ENCODE peak calls at places on chromosomes 2 and 18, in five cellular contexts. One of them, this sample, is unnamed. For H3K4me1, the result is how much of the 10 kb centered on the place peaks cover.

GRCh38 chr2:15889800-15890498 is 50.4 kb upstream of the MYCN start:
- DNase-seq in neural progenitor cell: no peak
- DNase-seq in PC-3: no peak
- DNase-seq in OCI-LY7: no peak
- DNase-seq in SK-N-SH: no peak
- DNase-seq in this sample: no peak

GRCh38 chr2:127044165-127044718 is 62.7 kb downstream of the BIN1 start:
- DNase-seq in PC-3: no peak
- DNase-seq in OCI-LY7: no peak
- DNase-seq in SK-N-SH: no peak
- DNase-seq in neural progenitor cell: no peak
- DNase-seq in this sample: no peak

GRCh38 chr2:207239222-207239674 is 73.5 kb upstream of the KLF7 start:
- DNase-seq in PC-3: peak
- DNase-seq in SK-N-SH: no peak
- DNase-seq in OCI-LY7: no peak
- DNase-seq in neural progenitor cell: no peak
- DNase-seq in this sample: no peak

GRCh38 chr2:22626621-22627020 is 758.4 kb upstream of the KLHL29 start:
- DNase-seq in OCI-LY7: peak
- DNase-seq in SK-N-SH: no peak
- DNase-seq in PC-3: no peak
- DNase-seq in neural progenitor cell: peak
- DNase-seq in this sample: no peak

GRCh38 chr2:12498703-12499102 is 218.0 kb upstream of the TRIB2 start:
- DNase-seq in neural progenitor cell: no peak
- DNase-seq in SK-N-SH: no peak
- DNase-seq in PC-3: peak
- DNase-seq in OCI-LY7: no peak
- DNase-seq in this sample: no peak

GRCh38 chr2:176830362-176830761 is 382.2 kb upstream of the HNRNPA3 start:
- DNase-seq in OCI-LY7: peak
- DNase-seq in PC-3: peak
- DNase-seq in SK-N-SH: peak
- DNase-seq in neural progenitor cell: peak
- DNase-seq in this sample: no peak

GRCh38 chr2:172090044-172090946 is 5.0 kb downstream of the DLX1 start:
- DNase-seq in neural progenitor cell: peak
- DNase-seq in SK-N-SH: peak
- DNase-seq in OCI-LY7: no peak
- DNase-seq in PC-3: no peak
- DNase-seq in this sample: no peak

GRCh38 chr2:141994066-141994465 is 136.8 kb downstream of the LRP1B start:
- DNase-seq in neural progenitor cell: no peak
- DNase-seq in SK-N-SH: no peak
- DNase-seq in OCI-LY7: no peak
- DNase-seq in PC-3: peak
- DNase-seq in this sample: no peak

GRCh38 chr2:172582656-172583055 is 26.8 kb downstream of the PDK1 start:
- DNase-seq in OCI-LY7: no peak
- DNase-seq in SK-N-SH: no peak
- DNase-seq in PC-3: no peak
- DNase-seq in neural progenitor cell: no peak
- DNase-seq in this sample: no peak

GRCh38 chr2:2328847-2329246 is 2.2 kb downstream of the MYT1L start:
- DNase-seq in neural progenitor cell: peak
- DNase-seq in PC-3: peak
- DNase-seq in OCI-LY7: no peak
- DNase-seq in SK-N-SH: no peak
- DNase-seq in this sample: no peak

GRCh38 chr2:105872142-105872728 is 127.5 kb downstream of the NCK2 start:
- DNase-seq in SK-N-SH: no peak
- DNase-seq in PC-3: no peak
- DNase-seq in OCI-LY7: no peak
- DNase-seq in neural progenitor cell: no peak
- DNase-seq in this sample: no peak

GRCh38 chr2:173589604-173590277 is 235.1 kb downstream of the CDCA7 start:
- DNase-seq in SK-N-SH: no peak
- DNase-seq in neural progenitor cell: no peak
- DNase-seq in OCI-LY7: no peak
- DNase-seq in PC-3: peak
- DNase-seq in this sample: no peak

GRCh38 chr2:5076599-5076998 is 615.6 kb upstream of the SOX11 start:
- DNase-seq in neural progenitor cell: peak
- DNase-seq in SK-N-SH: no peak
- DNase-seq in PC-3: peak
- DNase-seq in OCI-LY7: no peak
- DNase-seq in this sample: no peak

GRCh38 chr2:170739048-170739447 is 23.9 kb downstream of the SP5 start:
- DNase-seq in SK-N-SH: no peak
- DNase-seq in PC-3: peak
- DNase-seq in OCI-LY7: no peak
- DNase-seq in neural progenitor cell: no peak
- DNase-seq in this sample: no peak

GRCh38 chr2:224039080-224039769 is at the start of gene SERPINE2:
- DNase-seq in neural progenitor cell: peak
- DNase-seq in SK-N-SH: peak
- DNase-seq in OCI-LY7: no peak
- DNase-seq in PC-3: peak
- DNase-seq in this sample: peak

GRCh38 chr18:59718108-59719057 is 21.2 kb upstream of the CCBE1 start:
- DNase-seq in OCI-LY7: no peak
- DNase-seq in PC-3: peak
- DNase-seq in SK-N-SH: peak
- DNase-seq in neural progenitor cell: no peak
- DNase-seq in this sample: no peak

GRCh38 chr2:188811522-188811921 is 162.7 kb upstream of the COL3A1 start:
- DNase-seq in OCI-LY7: no peak
- DNase-seq in SK-N-SH: no peak
- DNase-seq in PC-3: peak
- DNase-seq in neural progenitor cell: no peak
- DNase-seq in this sample: no peak

GRCh38 chr2:168350380-168350779 is 103.0 kb upstream of the STK39 start:
- DNase-seq in neural progenitor cell: no peak
- DNase-seq in PC-3: no peak
- DNase-seq in OCI-LY7: no peak
- DNase-seq in SK-N-SH: no peak
- DNase-seq in this sample: no peak

GRCh38 chr2:63648632-63649031 is 59.9 kb downstream of the MDH1 start:
- DNase-seq in PC-3: no peak
- DNase-seq in SK-N-SH: no peak
- DNase-seq in neural progenitor cell: no peak
- DNase-seq in OCI-LY7: no peak
- DNase-seq in this sample: no peak

GRCh38 chr18:78169487-78169886 is 810.1 kb upstream of the SALL3 start:
- DNase-seq in OCI-LY7: no peak
- DNase-seq in PC-3: no peak
- DNase-seq in SK-N-SH: no peak
- DNase-seq in neural progenitor cell: no peak
- DNase-seq in this sample: peak

GRCh38 chr18:40949138-40949949 is 1005.7 kb upstream of the PIK3C3 start:
- DNase-seq in OCI-LY7: no peak
- DNase-seq in neural progenitor cell: no peak
- DNase-seq in PC-3: no peak
- DNase-seq in SK-N-SH: no peak
- DNase-seq in this sample: no peak

GRCh38 chr18:26470011-26470637 is 78.2 kb downstream of the KCTD1 start:
- DNase-seq in neural progenitor cell: peak
- DNase-seq in OCI-LY7: peak
- DNase-seq in SK-N-SH: no peak
- DNase-seq in PC-3: no peak
- DNase-seq in this sample: no peak

GRCh38 chr18:28684746-28685145 is 507.8 kb upstream of the CDH2 start:
- DNase-seq in PC-3: no peak
- DNase-seq in OCI-LY7: no peak
- DNase-seq in neural progenitor cell: no peak
- DNase-seq in SK-N-SH: no peak
- DNase-seq in this sample: no peak

GRCh38 chr18:47754311-47755101 is 176.0 kb downstream of the SMAD2 start:
- DNase-seq in PC-3: peak
- DNase-seq in OCI-LY7: peak
- DNase-seq in SK-N-SH: peak
- DNase-seq in neural progenitor cell: peak
- DNase-seq in this sample: peak

GRCh38 chr2:120397362-120397811 is 51.5 kb downstream of the INHBB start:
- DNase-seq in neural progenitor cell: no peak
- DNase-seq in SK-N-SH: no peak
- DNase-seq in OCI-LY7: no peak
- DNase-seq in PC-3: peak
- DNase-seq in this sample: no peak

GRCh38 chr18:57738078-57738477 is 65.0 kb downstream of the ATP8B1 start:
- DNase-seq in SK-N-SH: no peak
- DNase-seq in PC-3: no peak
- DNase-seq in OCI-LY7: no peak
- DNase-seq in neural progenitor cell: no peak
- DNase-seq in this sample: no peak

GRCh38 chr2:224241812-224242211 is 160.1 kb downstream of the FAM124B start:
- DNase-seq in OCI-LY7: no peak
- DNase-seq in neural progenitor cell: no peak
- DNase-seq in SK-N-SH: no peak
- DNase-seq in PC-3: no peak
- DNase-seq in this sample: no peak

DNA sequence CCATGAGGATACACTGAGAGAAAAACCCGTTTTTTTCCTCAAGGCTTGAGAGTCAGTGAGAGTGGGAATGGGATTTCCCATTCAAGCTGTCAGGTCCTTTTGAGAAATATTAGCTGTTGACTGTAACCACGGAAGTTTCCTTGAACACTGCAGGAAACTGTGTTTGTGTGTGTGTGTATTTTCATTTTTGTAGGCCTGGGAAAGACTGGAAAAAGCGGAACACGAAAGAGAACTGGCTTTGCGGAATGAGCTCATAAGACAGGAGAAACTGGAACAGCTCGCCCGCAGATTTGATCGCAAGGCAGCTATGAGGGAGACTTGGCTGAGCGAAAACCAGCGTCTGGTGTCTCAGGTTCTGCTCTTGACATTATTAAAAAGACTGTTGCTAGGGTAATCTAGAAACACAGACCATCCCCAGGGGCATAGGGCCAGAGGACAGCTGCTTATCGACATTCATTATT is 98.8 kb upstream of the EML6 start:
- DNase-seq in PC-3: no peak
- DNase-seq in OCI-LY7: no peak
- DNase-seq in neural progenitor cell: no peak
- DNase-seq in SK-N-SH: peak
- DNase-seq in this sample: no peak
- TF ChIP-seq EZH2phosphoT487 in PC-3: no peak
- TF ChIP-seq EZH2phosphoT487 in OCI-LY7: no peak
- TF ChIP-seq EZH2phosphoT487 in neural progenitor cell: no peak
- TF ChIP-seq EZH2phosphoT487 in SK-N-SH: no peak
- TF ChIP-seq EZH2phosphoT487 in this sample: no peak

GRCh38 chr18:49838381-49838780 is 25.0 kb upstream of the ACAA2 start:
- DNase-seq in SK-N-SH: no peak
- DNase-seq in neural progenitor cell: no peak
- DNase-seq in OCI-LY7: no peak
- DNase-seq in PC-3: no peak
- DNase-seq in this sample: no peak

GRCh38 chr18:49841236-49842217 is 28.2 kb upstream of the ACAA2 start:
- DNase-seq in OCI-LY7: no peak
- DNase-seq in neural progenitor cell: no peak
- DNase-seq in SK-N-SH: no peak
- DNase-seq in PC-3: no peak
- DNase-seq in this sample: no peak

GRCh38 chr18:49835405-49835804 is 22.1 kb upstream of the ACAA2 start:
- DNase-seq in PC-3: no peak
- DNase-seq in SK-N-SH: no peak
- DNase-seq in OCI-LY7: no peak
- DNase-seq in neural progenitor cell: no peak
- DNase-seq in this sample: no peak

GRCh38 chr18:49837889-49838288 is 24.6 kb upstream of the ACAA2 start:
- DNase-seq in OCI-LY7: no peak
- DNase-seq in neural progenitor cell: no peak
- DNase-seq in PC-3: no peak
- DNase-seq in SK-N-SH: no peak
- DNase-seq in this sample: no peak

DNA sequence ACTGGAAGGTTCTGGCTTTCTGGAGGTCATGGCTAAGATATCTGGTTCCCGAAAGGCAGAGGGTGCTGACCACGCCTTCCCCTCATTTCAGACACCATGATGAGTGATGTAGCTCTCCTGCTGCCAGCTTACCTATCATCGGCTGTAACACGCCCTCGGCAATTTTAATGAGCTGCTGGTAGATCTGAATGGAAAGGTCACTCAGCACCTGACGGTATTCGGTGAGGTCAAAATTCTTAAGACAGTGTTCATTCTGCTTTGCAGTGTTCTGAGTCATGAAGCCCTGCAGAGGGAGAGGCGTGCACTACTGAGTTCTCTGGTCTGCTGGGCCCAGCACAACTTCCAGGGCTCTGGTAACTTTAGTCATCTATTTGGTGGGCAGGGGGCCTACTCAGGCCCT is 25.7 kb upstream of the ACAA2 start:
- DNase-seq in SK-N-SH: no peak
- DNase-seq in PC-3: peak
- DNase-seq in OCI-LY7: no peak
- DNase-seq in neural progenitor cell: no peak
- DNase-seq in this sample: no peak
- H3K4me2 ChIP-seq in SK-N-SH: no peak
- H3K4me2 ChIP-seq in PC-3: no peak
- H3K4me2 ChIP-seq in OCI-LY7: no peak
- H3K4me2 ChIP-seq in neural progenitor cell: no peak
- H3K4me2 ChIP-seq in this sample: no peak

GRCh38 chr18:48943736-48944527 is 6.8 kb downstream of the SMAD7 start:
- DNase-seq in neural progenitor cell: no peak
- DNase-seq in SK-N-SH: no peak
- DNase-seq in PC-3: no peak
- DNase-seq in OCI-LY7: no peak
- DNase-seq in this sample: peak

GRCh38 chr18:48946329-48946835 is 4.4 kb downstream of the SMAD7 start:
- DNase-seq in SK-N-SH: peak
- DNase-seq in PC-3: peak
- DNase-seq in OCI-LY7: no peak
- DNase-seq in neural progenitor cell: no peak
- DNase-seq in this sample: peak

GRCh38 chr18:48943333-48943732 is 7.4 kb downstream of the SMAD7 start:
- DNase-seq in neural progenitor cell: no peak
- DNase-seq in SK-N-SH: no peak
- DNase-seq in PC-3: no peak
- DNase-seq in OCI-LY7: no peak
- DNase-seq in this sample: no peak

GRCh38 chr18:48945953-48946217 is 4.9 kb downstream of the SMAD7 start:
- DNase-seq in OCI-LY7: no peak
- DNase-seq in SK-N-SH: no peak
- DNase-seq in neural progenitor cell: no peak
- DNase-seq in PC-3: no peak
- DNase-seq in this sample: no peak

GRCh38 chr18:48944634-48945033 is 6.1 kb downstream of the SMAD7 start:
- DNase-seq in neural progenitor cell: no peak
- DNase-seq in OCI-LY7: no peak
- DNase-seq in SK-N-SH: no peak
- DNase-seq in PC-3: no peak
- DNase-seq in this sample: peak
- H3K4me1 ChIP-seq in neural progenitor cell: under half
- H3K4me1 ChIP-seq in OCI-LY7: under half
- H3K4me1 ChIP-seq in SK-N-SH: half or more
- H3K4me1 ChIP-seq in PC-3: under half
- H3K4me1 ChIP-seq in this sample: under half

GRCh38 chr2:13942111-13942510 is 690.4 kb upstream of the LRATD1 start:
- DNase-seq in OCI-LY7: no peak
- DNase-seq in PC-3: no peak
- DNase-seq in neural progenitor cell: no peak
- DNase-seq in SK-N-SH: no peak
- DNase-seq in this sample: no peak
- TF ChIP-seq EZH2phosphoT487 in OCI-LY7: no peak
- TF ChIP-seq EZH2phosphoT487 in PC-3: no peak
- TF ChIP-seq EZH2phosphoT487 in neural progenitor cell: no peak
- TF ChIP-seq EZH2phosphoT487 in SK-N-SH: no peak
- TF ChIP-seq EZH2phosphoT487 in this sample: no peak

This sample was measured in MM.1S.